ENCODE peak calls at places on chromosomes 1 and 21, in ten cellular contexts. X, U, D, O, N, L, F, V, Y and Z are unnamed samples.

GRCh38 chr1:30905403-30905802 is 3.2 kb downstream of the SDC3 start:
- DNase-seq in L (no peak), D (no peak), Y (no peak), U (no peak), O (no peak), X (no peak), V (no peak), F (no peak), N (no peak), Z (no peak)

GRCh38 chr1:18411321-18411720 is 69.4 kb upstream of the KLHDC7A start:
- DNase-seq in O (no peak), L (no peak), Y (no peak), F (no peak), U (no peak), X (no peak), V (no peak), D (no peak), N (no peak), Z (no peak)

GRCh38 chr1:41155105-41155504 is 87.0 kb downstream of the SCMH1 start:
- DNase-seq in U (no peak), O (no peak), V (no peak), Y (no peak), F (no peak), X (no peak), D (no peak), N (no peak), L (no peak), Z (no peak)

GRCh38 chr1:57674803-57675202 is 250.9 kb upstream of the DAB1 start:
- DNase-seq in U (no peak), F (no peak), L (no peak), D (no peak), X (no peak), N (no peak), O (no peak), V (no peak), Y (no peak), Z (no peak)

GRCh38 chr21:17402885-17403477 is 109.9 kb upstream of the CXADR start:
- DNase-seq in N (no peak), U (no peak), F (no peak), L (no peak), Y (no peak), O (peak), X (no peak), V (peak), D (no peak), Z (no peak)

GRCh38 chr1:21873174-21873573 is 61.1 kb downstream of the LDLRAD2 start:
- DNase-seq in V (no peak), U (no peak), F (no peak), X (no peak), D (no peak), O (no peak), Y (no peak), L (no peak), N (no peak), Z (no peak)

GRCh38 chr1:66676616-66677298 is 75.5 kb upstream of the DYNLT5 start:
- DNase-seq in D (no peak), Y (no peak), V (peak), U (no peak), F (no peak), N (peak), L (no peak), X (no peak), O (peak), Z (no peak)

GRCh38 chr1:182260516-182260915 is 131.1 kb downstream of the GLUL start:
- DNase-seq in N (no peak), D (no peak), F (no peak), V (no peak), O (no peak), X (no peak), U (no peak), L (no peak), Y (no peak), Z (no peak)

GRCh38 chr1:234458352-234459027 is 20.5 kb downstream of the TARBP1 start:
- DNase-seq in D (no peak), X (no peak), U (no peak), Y (no peak), F (no peak), O (no peak), N (no peak), V (no peak), L (no peak), Z (no peak)

GRCh38 chr1:179558078-179558477 is 17.7 kb downstream of the NPHS2 start:
- DNase-seq in N (no peak), U (no peak), X (no peak), V (no peak), D (no peak), F (no peak), Y (no peak), O (no peak), L (no peak), Z (no peak)